ENCODE peak calls at places on chromosomes 7 and 10, in six cellular contexts. H is ovary; K is IMR-90; J is activated CD4-positive, CD25-positive, alpha-beta regulatory T cell; B is HS-5; W is activated effector memory CD4-positive, alpha-beta T cell treated with Interleukin-2 at 50 U/mL for 16 hours. I is an unnamed sample.

GRCh38 chr10:126171555-126171954 is 216.7 kb downstream of the ADAM12 start:
- DNase-seq in J (no peak), B (no peak), K (peak), W (no peak), H (no peak), I (no peak)

GRCh38 chr7:534959-535358 is 15.3 kb upstream of the PDGFA start:
- DNase-seq in H (no peak), W (no peak), J (no peak), K (no peak), B (no peak), I (no peak)

GRCh38 chr7:141978351-141978750 is 4.8 kb upstream of the TAS2R38 start:
- DNase-seq in K (no peak), B (no peak), H (no peak), W (no peak), J (no peak), I (peak)

GRCh38 chr10:133123050-133123745 is 35.5 kb downstream of the ADGRA1 start:
- DNase-seq in K (no peak), H (no peak), W (no peak), B (no peak), J (no peak), I (no peak)

GRCh38 chr7:77415822-77416620 is at the start of gene GSAP:
- DNase-seq in H (peak), J (peak), K (no peak), B (no peak), W (peak), I (no peak)

GRCh38 chr10:17003151-17003550 is 126.5 kb downstream of the CUBN start:
- DNase-seq in H (no peak), K (peak), W (peak), B (no peak), J (no peak), I (peak)

GRCh38 chr7:84204655-84205054 is 10.1 kb upstream of the SEMA3A start:
- DNase-seq in H (no peak), J (no peak), K (peak), W (no peak), B (no peak), I (no peak)

GRCh38 chr10:130551676-130552075 is 415.5 kb downstream of the GLRX3 start:
- DNase-seq in H (no peak), W (no peak), J (no peak), K (no peak), B (no peak), I (no peak)

GRCh38 chr10:2225609-2226008 is 488.3 kb upstream of the ADARB2 start:
- DNase-seq in J (no peak), B (no peak), K (no peak), H (no peak), W (no peak), I (no peak)

GRCh38 chr10:12902135-12902572 is 99.4 kb downstream of the CCDC3 start:
- DNase-seq in B (no peak), J (no peak), K (peak), H (peak), W (no peak), I (peak)

GRCh38 chr10:28177944-28178637 is 124.8 kb downstream of the MPP7 start:
- DNase-seq in K (peak), W (no peak), H (no peak), B (no peak), J (no peak), I (peak)

GRCh38 chr7:64905133-64905532 is 2.1 kb downstream of the ZNF273 start:
- DNase-seq in J (no peak), B (no peak), K (no peak), W (no peak), H (no peak), I (no peak)

GRCh38 chr7:151104411-151105235 is 18.3 kb downstream of the AGAP3 start:
- DNase-seq in K (peak), W (no peak), J (no peak), H (no peak), B (no peak), I (no peak)

GRCh38 chr10:60549686-60550085 is 160.0 kb upstream of the ANK3 start:
- DNase-seq in K (no peak), W (no peak), J (no peak), B (no peak), H (no peak), I (no peak)

GRCh38 chr10:70807566-70807965 is 8.2 kb upstream of the SGPL1 start:
- DNase-seq in K (no peak), B (no peak), J (no peak), H (no peak), W (no peak), I (no peak)

I was measured in foreskin keratinocyte.